ENCODE peak calls at places on chromosomes 7 and 10, in nine cellular contexts. E is fibroblast of mammary gland, P is BE2C, R is prostate gland, F is A549, T is PC-3, B is coronary artery, S is cardiac fibroblast, X is neural crest cell. I is an unnamed sample.

GRCh38 chr10:6299234-6299633 is 96.5 kb downstream of the PFKFB3 start:
- DNase-seq in S (no peak), X (no peak), F (peak; percentile 95), P (no peak), B (no peak), T (peak; percentile 89), R (no peak), E (no peak), I (no peak)

GRCh38 chr7:43138710-43139601 is 26.5 kb downstream of the HECW1 start:
- DNase-seq in X (no peak), E (peak; percentile 70), S (peak; percentile 11), F (no peak), R (no peak), P (no peak), T (no peak), B (no peak), I (no peak)

GRCh38 chr7:7862393-7862792 is 106.2 kb upstream of the GLCCI1 start:
- DNase-seq in F (no peak), X (no peak), E (no peak), T (peak; percentile 7), R (no peak), P (no peak), B (no peak), S (no peak), I (no peak)

GRCh38 chr7:149872419-149873073 is 1.2 kb upstream of the ATP6V0E2 start:
- DNase-seq in B (peak; percentile 88), E (peak; percentile 84), R (peak; percentile 62), X (peak; percentile 59), T (peak; percentile 69), S (peak; percentile 80), P (peak; percentile 86), F (peak; percentile 99), I (peak; percentile 69)

GRCh38 chr7:152411389-152411788 is 24.4 kb downstream of the KMT2C start:
- DNase-seq in X (no peak), P (no peak), B (no peak), R (no peak), F (no peak), E (no peak), T (no peak), S (no peak), I (no peak)

GRCh38 chr7:55570939-55571338 is 1.4 kb downstream of the VOPP1 start:
- DNase-seq in T (peak; percentile 85), B (no peak), S (peak; percentile 90), F (no peak), R (no peak), P (no peak), E (peak; percentile 83), X (no peak), I (no peak)

GRCh38 chr7:47873767-47874166 is 74.5 kb downstream of the PKD1L1 start:
- DNase-seq in T (peak; percentile 85), S (peak; percentile 74), E (peak; percentile 25), X (no peak), F (peak; percentile 60), P (no peak), B (no peak), R (no peak), I (no peak)

GRCh38 chr10:108078263-108078662 is 913.8 kb upstream of the SORCS1 start:
- DNase-seq in T (no peak), B (no peak), S (no peak), P (no peak), R (no peak), X (no peak), F (no peak), E (no peak), I (no peak)

GRCh38 chr7:102404005-102404861 is 8.1 kb downstream of the PRKRIP1 start:
- DNase-seq in S (peak; percentile 73), X (no peak), T (peak; percentile 59), E (peak; percentile 64), B (no peak), P (peak; percentile 40), R (no peak), F (peak; percentile 82), I (no peak)

GRCh38 chr7:147999962-148000361 is 590.6 kb upstream of the C7orf33 start:
- DNase-seq in E (no peak), R (no peak), X (no peak), S (no peak), B (no peak), T (no peak), F (no peak), P (no peak), I (no peak)

GRCh38 chr7:39979406-39980073 is 29.5 kb downstream of the CDK13 start:
- DNase-seq in E (no peak), R (no peak), X (no peak), B (no peak), T (no peak), P (no peak), S (no peak), F (no peak), I (no peak)

GRCh38 chr7:23662124-23662982 is 17.6 kb upstream of the FAM221A start:
- DNase-seq in F (no peak), P (no peak), S (no peak), T (no peak), E (no peak), X (no peak), B (no peak), R (no peak), I (no peak)
- TF ChIP-seq CTCF in F (no peak), P (no peak), S (no peak), T (no peak), E (no peak), X (no peak), B (no peak), R (no peak), I (no peak)

DNA sequence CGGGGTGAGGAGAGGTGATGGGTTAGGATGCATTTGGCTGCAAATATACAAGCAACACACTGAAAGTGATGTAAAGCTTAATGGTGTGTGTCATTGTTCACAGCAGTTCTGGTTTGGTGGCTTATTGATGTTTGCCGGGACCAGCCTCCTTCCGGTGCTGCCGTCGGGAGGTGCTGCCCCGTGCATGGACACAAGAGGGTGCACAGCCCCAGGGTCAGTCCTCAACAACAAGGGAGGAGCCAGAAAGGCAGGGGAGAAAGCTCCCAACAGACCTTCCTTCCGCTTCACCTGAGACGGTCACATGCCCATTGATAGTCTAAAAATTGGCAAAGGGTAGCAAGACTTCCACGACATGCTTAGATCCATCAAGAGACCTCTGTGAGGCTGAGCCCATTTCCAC is 9.5 kb downstream of the RNF32 start:
- DNase-seq in B (no peak), T (peak; percentile 37), E (peak; percentile 10), X (no peak), S (peak; percentile 22), P (peak; percentile 69), R (no peak), F (no peak), I (no peak)
- TF ChIP-seq CTCF in B (no peak), T (peak; percentile 55), E (peak; percentile 33), X (peak; percentile 24), S (peak; percentile 47), P (peak; percentile 70), R (peak; percentile 39), F (no peak), I (peak; percentile 23)

GRCh38 chr10:101301111-101301731 is 52.7 kb upstream of the BTRC start:
- DNase-seq in R (peak; percentile 29), P (peak; percentile 71), S (peak; percentile 55), T (peak; percentile 66), B (no peak), F (peak; percentile 60), X (no peak), E (peak; percentile 43), I (peak; percentile 5)
- TF ChIP-seq CTCF in R (peak; percentile 54), P (peak; percentile 77), S (peak; percentile 48), T (peak; percentile 71), B (no peak), F (peak; percentile 63), X (peak; percentile 56), E (peak; percentile 50), I (peak; percentile 42)

GRCh38 chr10:101018600-101019439 is 12.1 kb downstream of the PDZD7 start:
- DNase-seq in F (peak; percentile 95), R (peak; percentile 63), S (peak; percentile 85), T (peak; percentile 77), P (peak; percentile 93), B (no peak), X (peak; percentile 88), E (peak; percentile 76), I (no peak)
- TF ChIP-seq CTCF in F (peak; percentile 78), R (peak; percentile 60), S (peak; percentile 81), T (peak; percentile 74), P (peak; percentile 76), B (peak; percentile 55), X (peak; percentile 78), E (peak; percentile 69), I (peak; percentile 82)

DNA sequence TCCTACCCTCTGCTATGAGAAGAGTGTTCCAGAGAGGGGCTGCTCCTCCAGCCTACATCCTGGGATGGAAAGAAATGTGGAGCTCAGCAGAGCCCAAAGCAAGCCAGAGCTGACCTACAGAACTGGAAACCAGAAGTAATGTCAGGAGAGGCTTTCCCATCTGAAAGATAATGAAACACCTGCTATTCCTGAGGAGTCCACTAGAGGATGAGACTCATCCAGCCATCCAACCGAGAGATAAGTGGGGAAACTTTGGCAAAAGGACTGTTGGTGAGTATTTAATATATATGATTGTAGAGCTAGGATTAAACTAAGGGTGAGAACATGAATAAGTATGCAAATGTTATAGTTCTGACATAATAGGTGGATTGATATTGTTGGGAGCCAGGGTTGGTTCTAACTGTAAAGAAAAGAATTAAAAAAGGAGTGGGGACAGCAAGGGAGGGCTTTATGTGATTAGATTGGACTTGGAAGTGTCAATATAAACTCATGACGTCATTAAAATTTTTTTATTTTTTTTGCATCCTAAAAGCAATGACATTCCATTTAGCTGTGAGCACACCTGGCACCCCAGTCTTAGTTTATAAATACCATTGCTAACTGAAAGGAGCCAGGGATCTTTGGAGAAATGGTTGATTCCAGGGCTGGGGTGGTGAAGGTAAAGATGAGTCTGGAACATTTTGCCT is 312.8 kb upstream of the NFE2L3 start:
- DNase-seq in S (no peak), P (no peak), E (no peak), X (no peak), R (no peak), T (peak; percentile 22), F (no peak), B (no peak), I (no peak)
- TF ChIP-seq CTCF in S (peak; percentile 48), P (peak; percentile 75), E (peak; percentile 76), X (peak; percentile 56), R (no peak), T (peak; percentile 49), F (no peak), B (no peak), I (peak; percentile 14)

GRCh38 chr10:104577861-104578480 is 63.1 kb upstream of the SORCS3 start:
- DNase-seq in R (no peak), E (no peak), F (no peak), T (no peak), B (no peak), S (peak; percentile 8), P (no peak), X (no peak), I (no peak)
- TF ChIP-seq CTCF in R (no peak), E (no peak), F (no peak), T (no peak), B (no peak), S (no peak), P (no peak), X (no peak), I (no peak)